ENCODE peak calls at places on chromosomes 1 and 21, in nine cellular contexts. J, K, B, V, X, W, Q, I and R are unnamed samples.

GRCh38 chr21:46603228-46603627 is 1.7 kb downstream of the S100B start:
- DNase-seq in J (no peak), W (no peak), I (no peak), X (no peak), V (no peak), K (no peak), Q (no peak), B (no peak), R (no peak)

GRCh38 chr1:1832820-1833219 is 54.5 kb upstream of the NADK start:
- DNase-seq in B (peak), K (no peak), X (no peak), I (no peak), J (no peak), V (no peak), Q (no peak), W (peak), R (peak)

GRCh38 chr1:14698206-14698605 is 99.7 kb downstream of the KAZN start:
- DNase-seq in Q (no peak), I (no peak), X (no peak), K (no peak), B (no peak), V (no peak), J (no peak), W (no peak), R (no peak)

GRCh38 chr1:2204384-2205190 is 10.0 kb upstream of the FAAP20 start:
- DNase-seq in Q (peak), V (no peak), K (peak), W (no peak), X (peak), I (peak), B (no peak), J (peak), R (peak)

GRCh38 chr1:237901284-237901870 is 10.7 kb upstream of the ZP4 start:
- DNase-seq in W (peak), I (no peak), J (peak), K (no peak), V (no peak), Q (no peak), B (no peak), X (no peak), R (peak)

GRCh38 chr1:15100369-15101111 is 53.0 kb upstream of the TMEM51 start:
- DNase-seq in V (no peak), I (peak), W (peak), X (peak), B (peak), J (peak), K (peak), Q (peak), R (peak)

GRCh38 chr1:145871994-145872411 is 13.1 kb upstream of the PIAS3 start:
- DNase-seq in W (no peak), Q (peak), J (no peak), I (peak), B (no peak), X (no peak), V (no peak), K (peak), R (no peak)

GRCh38 chr1:179935909-179936496 is 18.6 kb upstream of the CEP350 start:
- DNase-seq in K (no peak), B (no peak), J (no peak), W (no peak), Q (no peak), I (no peak), V (no peak), X (no peak), R (no peak)

GRCh38 chr1:162136760-162137537 is 67.5 kb downstream of the NOS1AP start:
- DNase-seq in B (peak), J (peak), Q (no peak), K (no peak), W (no peak), V (no peak), I (no peak), X (no peak), R (no peak)

GRCh38 chr1:198443374-198444233 is 96.9 kb downstream of the ATP6V1G3 start:
- DNase-seq in J (peak), I (no peak), X (no peak), B (peak), K (no peak), W (no peak), V (peak), Q (no peak), R (no peak)

GRCh38 chr1:51699376-51699775 is 82.5 kb downstream of the OSBPL9 start:
- DNase-seq in B (no peak), V (no peak), K (no peak), J (no peak), I (no peak), X (no peak), W (no peak), Q (no peak), R (no peak)

GRCh38 chr1:10726355-10726754 is 70.1 kb downstream of the CASZ1 start:
- DNase-seq in Q (peak), K (no peak), J (no peak), V (no peak), X (no peak), B (no peak), W (peak), I (no peak), R (no peak)

GRCh38 chr1:89310505-89310904 is 37.8 kb upstream of the GBP5 start:
- DNase-seq in K (no peak), W (no peak), B (no peak), I (no peak), J (no peak), Q (no peak), V (no peak), X (no peak), R (no peak)

GRCh38 chr1:2561446-2561845 is 5.3 kb downstream of the TNFRSF14 start:
- DNase-seq in V (no peak), B (no peak), J (no peak), K (no peak), W (no peak), I (no peak), X (no peak), Q (no peak), R (no peak)

GRCh38 chr1:227889047-227889862 is 58.5 kb downstream of the WNT9A start:
- DNase-seq in V (peak), X (peak), Q (no peak), W (peak), K (peak), J (peak), I (no peak), B (no peak), R (peak)

GRCh38 chr1:246724725-246725095 is 501 bp downstream of the SCCPDH start:
- DNase-seq in V (no peak), K (peak), X (no peak), B (peak), W (no peak), I (peak), J (peak), Q (no peak), R (peak)

GRCh38 chr1:82491301-82491986 is 690.7 kb downstream of the ADGRL2 start:
- DNase-seq in Q (no peak), X (no peak), B (no peak), W (no peak), I (no peak), J (no peak), V (no peak), K (peak), R (no peak)

GRCh38 chr1:59006932-59007331 is 223.1 kb upstream of the JUN start:
- DNase-seq in B (no peak), K (no peak), W (no peak), J (no peak), X (no peak), I (no peak), V (no peak), Q (no peak), R (no peak)

GRCh38 chr1:88685239-88685604 is 1.1 kb downstream of the PKN2 start:
- DNase-seq in Q (no peak), I (no peak), W (no peak), B (no peak), K (no peak), J (peak), V (no peak), X (no peak), R (no peak)

GRCh38 chr1:111603979-111604378 is 15.6 kb upstream of the RAP1A start:
- DNase-seq in V (no peak), W (no peak), K (no peak), X (no peak), B (no peak), J (no peak), I (no peak), Q (no peak), R (no peak)

GRCh38 chr1:187001198-187001904 is 172.6 kb downstream of the PLA2G4A start:
- DNase-seq in I (peak), K (no peak), W (no peak), J (no peak), B (peak), V (no peak), X (no peak), Q (no peak), R (no peak)

GRCh38 chr1:112445591-112445990 is 49.6 kb downstream of the CTTNBP2NL start:
- DNase-seq in X (no peak), B (no peak), Q (no peak), V (no peak), I (no peak), K (no peak), W (no peak), J (no peak), R (no peak)

GRCh38 chr1:155938220-155938627 is 3.2 kb upstream of the RXFP4 start:
- DNase-seq in J (peak), V (no peak), K (no peak), I (peak), X (no peak), W (no peak), B (peak), Q (no peak), R (peak)

GRCh38 chr1:53405737-53406136 is 53.5 kb upstream of the DMRTB1 start:
- DNase-seq in X (no peak), J (no peak), W (no peak), B (no peak), V (no peak), I (no peak), K (no peak), Q (no peak), R (no peak)

GRCh38 chr1:201702936-201703335 is 126.0 kb upstream of the IPO9 start:
- DNase-seq in Q (no peak), I (no peak), J (peak), V (no peak), X (peak), W (peak), K (peak), B (no peak), R (peak)

GRCh38 chr1:32138965-32139364 is 31.1 kb downstream of the KPNA6 start:
- DNase-seq in V (no peak), K (no peak), B (no peak), I (no peak), X (no peak), W (no peak), J (peak), Q (no peak), R (no peak)

GRCh38 chr1:199113265-199113869 is 474.5 kb downstream of the PTPRC start:
- DNase-seq in X (peak), B (peak), K (no peak), V (no peak), Q (peak), I (peak), J (peak), W (peak), R (peak)

GRCh38 chr1:43786201-43786958 is 79.0 kb downstream of the ST3GAL3 start:
- DNase-seq in W (no peak), K (peak), X (no peak), B (no peak), I (no peak), V (no peak), Q (no peak), J (no peak), R (no peak)

GRCh38 chr1:12376236-12377064 is 146.6 kb downstream of the VPS13D start:
- DNase-seq in V (no peak), B (no peak), X (no peak), K (no peak), W (no peak), Q (no peak), I (no peak), J (peak), R (no peak)

GRCh38 chr1:29592731-29593130 is 356.4 kb downstream of the PTPRU start:
- DNase-seq in V (no peak), B (no peak), X (no peak), K (no peak), J (no peak), Q (no peak), W (no peak), I (no peak), R (no peak)

GRCh38 chr1:243244420-243244819 is 10.7 kb downstream of the CEP170 start:
- DNase-seq in J (no peak), I (no peak), K (no peak), B (no peak), X (no peak), W (no peak), V (no peak), Q (no peak), R (no peak)
- H3K4me3 ChIP-seq in J (no peak), I (no peak), K (no peak), B (no peak), X (no peak), W (no peak), V (no peak), Q (no peak), R (no peak)

GRCh38 chr1:17567582-17567981 is 28.1 kb downstream of the ARHGEF10L start:
- DNase-seq in B (no peak), V (no peak), J (no peak), W (no peak), I (no peak), K (peak), Q (no peak), X (no peak), R (no peak)

GRCh38 chr1:17566892-17567291 is 27.4 kb downstream of the ARHGEF10L start:
- DNase-seq in Q (no peak), I (no peak), K (no peak), V (no peak), B (no peak), W (no peak), J (no peak), X (no peak), R (no peak)

GRCh38 chr1:17570228-17570627 is 30.7 kb downstream of the ARHGEF10L start:
- DNase-seq in W (no peak), J (no peak), X (no peak), B (no peak), Q (no peak), I (no peak), K (no peak), V (no peak), R (no peak)

GRCh38 chr1:17568014-17568413 is 28.5 kb downstream of the ARHGEF10L start:
- DNase-seq in B (no peak), V (no peak), X (no peak), I (no peak), K (no peak), J (no peak), W (no peak), Q (no peak), R (no peak)

GRCh38 chr1:17569200-17570139 is 30.0 kb downstream of the ARHGEF10L start:
- DNase-seq in W (peak), V (no peak), X (no peak), J (no peak), I (peak), K (peak), B (peak), Q (peak), R (no peak)
- H3K4me3 ChIP-seq in W (no peak), V (no peak), X (no peak), J (no peak), I (no peak), K (no peak), B (no peak), Q (peak), R (no peak)

GRCh38 chr1:17208546-17208945 is 3.6 kb downstream of the PADI1 start:
- DNase-seq in X (no peak), V (no peak), K (no peak), B (no peak), Q (no peak), W (no peak), J (no peak), I (no peak), R (no peak)

GRCh38 chr1:17207966-17208418 is 3.1 kb downstream of the PADI1 start:
- DNase-seq in I (no peak), X (no peak), W (no peak), Q (no peak), J (no peak), B (peak), K (no peak), V (peak), R (no peak)

GRCh38 chr1:17207046-17207445 is 2.1 kb downstream of the PADI1 start:
- DNase-seq in W (peak), X (no peak), V (no peak), Q (peak), I (peak), J (no peak), K (no peak), B (no peak), R (no peak)

GRCh38 chr1:17206196-17206595 is 1.3 kb downstream of the PADI1 start:
- DNase-seq in W (no peak), X (no peak), K (no peak), V (no peak), B (no peak), Q (no peak), J (no peak), I (no peak), R (no peak)

DNA sequence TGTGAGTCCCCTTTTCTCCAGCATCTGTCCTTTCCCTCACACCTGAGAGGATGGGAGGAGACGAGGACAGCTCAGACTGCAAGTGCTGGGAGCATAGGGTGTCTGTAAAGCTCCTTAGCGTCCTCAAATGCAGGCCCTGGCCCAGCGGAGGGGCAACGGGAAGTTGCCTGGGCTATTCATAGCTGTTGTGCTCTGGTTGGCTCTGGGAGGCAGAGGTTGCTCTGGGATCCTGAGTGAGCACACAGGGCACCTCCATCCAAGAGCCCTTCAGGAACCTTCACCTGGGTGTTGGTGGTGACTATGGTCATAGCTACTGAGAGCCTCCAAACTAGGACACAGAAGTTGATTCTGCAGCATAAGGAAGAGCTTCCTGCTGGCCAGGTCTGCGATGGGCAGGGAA is 2.6 kb downstream of the PADI1 start:
- DNase-seq in V (no peak), J (no peak), W (no peak), K (no peak), B (no peak), Q (no peak), X (no peak), I (no peak), R (no peak)
- H3K4me3 ChIP-seq in V (no peak), J (no peak), W (no peak), K (no peak), B (no peak), Q (no peak), X (no peak), I (no peak), R (no peak)

DNA sequence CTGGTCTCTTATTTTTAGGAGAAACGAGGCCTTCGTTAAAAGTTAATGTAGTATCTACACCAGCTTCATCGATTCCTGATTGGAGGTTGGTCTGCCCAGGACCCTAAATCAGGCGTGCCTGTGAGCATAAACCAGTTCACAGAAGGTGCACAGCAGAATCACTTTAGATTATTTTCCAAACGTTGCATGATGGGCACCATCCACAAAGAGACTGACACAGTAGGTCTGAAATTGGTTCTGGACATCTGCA is 256 bp upstream of the TARBP1 start:
- DNase-seq in J (no peak), Q (no peak), V (no peak), X (no peak), K (no peak), I (no peak), W (no peak), B (no peak), R (no peak)
- H3K4me3 ChIP-seq in J (no peak), Q (peak), V (peak), X (peak), K (peak), I (peak), W (no peak), B (peak), R (peak)

GRCh38 chr1:173204693-173205092 is 2.4 kb downstream of the TNFSF4 start:
- DNase-seq in V (no peak), X (no peak), K (no peak), W (no peak), Q (no peak), I (no peak), B (peak), J (no peak), R (no peak)

GRCh38 chr1:173208146-173208545 is 1.0 kb upstream of the TNFSF4 start:
- DNase-seq in V (no peak), K (no peak), J (no peak), B (peak), W (no peak), Q (no peak), X (no peak), I (no peak), R (no peak)

GRCh38 chr1:173205146-173206051 is 1.7 kb downstream of the TNFSF4 start:
- DNase-seq in J (peak), K (peak), V (no peak), I (peak), W (no peak), X (no peak), B (peak), Q (no peak), R (no peak)

GRCh38 chr1:173208868-173209267 is 1.7 kb upstream of the TNFSF4 start:
- DNase-seq in K (no peak), I (no peak), B (no peak), J (no peak), Q (no peak), V (no peak), W (no peak), X (no peak), R (no peak)

GRCh38 chr1:173206816-173207595 is at the start of gene TNFSF4:
- DNase-seq in K (peak), J (no peak), Q (peak), I (no peak), X (no peak), B (no peak), W (no peak), V (no peak), R (no peak)
- H3K4me3 ChIP-seq in K (no peak), J (no peak), Q (peak), I (no peak), X (no peak), B (peak), W (no peak), V (no peak), R (no peak)

GRCh38 chr1:23555225-23555801 is 4.0 kb downstream of the ID3 start:
- DNase-seq in V (no peak), B (peak), Q (no peak), I (no peak), K (no peak), X (no peak), W (peak), J (no peak), R (peak)

GRCh38 chr1:23557471-23558124 is 1.7 kb downstream of the ID3 start:
- DNase-seq in X (no peak), I (no peak), Q (no peak), J (no peak), K (no peak), W (no peak), V (no peak), B (no peak), R (no peak)

GRCh38 chr1:23555949-23556640 is 3.2 kb downstream of the ID3 start:
- DNase-seq in X (no peak), B (peak), Q (no peak), I (no peak), J (peak), K (no peak), W (peak), V (peak), R (peak)

GRCh38 chr1:23558140-23558871 is 995 bp downstream of the ID3 start:
- DNase-seq in X (peak), K (peak), I (no peak), V (no peak), J (peak), W (peak), Q (peak), B (no peak), R (peak)

GRCh38 chr1:23556661-23557470 is 2.4 kb downstream of the ID3 start:
- DNase-seq in Q (no peak), X (no peak), K (no peak), W (peak), B (peak), V (no peak), I (no peak), J (no peak), R (peak)
- H3K4me3 ChIP-seq in Q (peak), X (no peak), K (peak), W (no peak), B (peak), V (no peak), I (peak), J (peak), R (peak)